ENCODE peak calls at places on chromosomes 7 and 10, in ten cellular contexts. One of them, this sample, is unnamed.

GRCh38 chr10:106402455-106402854 is 762.1 kb downstream of the SORCS1 start:
- DNase-seq in activated T-helper 1 cell treated with anti-CD3 and anti-CD28 coated beads, Interleukin-12 subunit alpha, Interleukin-12 subunit beta, Interleukin-2, Interleukin-4 antibody, amounts not matched to agents 30 ng/mL and 10 ng/mL and 1 ng/mL, durations not matched to agents 14 hours and 24 hours and 36 hours: no peak
- DNase-seq in Caki2: no peak
- DNase-seq in glutamatergic neuron: no peak
- DNase-seq in HFFc6: no peak
- DNase-seq in NCI-H187: no peak
- DNase-seq in AG04450: no peak
- DNase-seq in activated naive CD8-positive, alpha-beta T cell treated with anti-CD3 and anti-CD28 coated beads, Interleukin-2, amount 10 ng/mL, durations not matched to agents 7 days and 5 days: no peak
- DNase-seq in LoVo: no peak
- DNase-seq in GM19239: no peak
- DNase-seq in this sample: no peak

GRCh38 chr7:99224263-99224947 is 16.5 kb upstream of the KPNA7 start:
- DNase-seq in activated T-helper 1 cell treated with anti-CD3 and anti-CD28 coated beads, Interleukin-12 subunit alpha, Interleukin-12 subunit beta, Interleukin-2, Interleukin-4 antibody, amounts not matched to agents 30 ng/mL and 10 ng/mL and 1 ng/mL, durations not matched to agents 14 hours and 24 hours and 36 hours: no peak
- DNase-seq in Caki2: peak
- DNase-seq in glutamatergic neuron: no peak
- DNase-seq in HFFc6: no peak
- DNase-seq in NCI-H187: no peak
- DNase-seq in AG04450: no peak
- DNase-seq in activated naive CD8-positive, alpha-beta T cell treated with anti-CD3 and anti-CD28 coated beads, Interleukin-2, amount 10 ng/mL, durations not matched to agents 7 days and 5 days: no peak
- DNase-seq in LoVo: peak
- DNase-seq in GM19239: no peak
- DNase-seq in this sample: no peak

GRCh38 chr10:12235796-12236195 is 39.8 kb downstream of the CDC123 start:
- DNase-seq in activated T-helper 1 cell treated with anti-CD3 and anti-CD28 coated beads, Interleukin-12 subunit alpha, Interleukin-12 subunit beta, Interleukin-2, Interleukin-4 antibody, amounts not matched to agents 30 ng/mL and 10 ng/mL and 1 ng/mL, durations not matched to agents 14 hours and 24 hours and 36 hours: no peak
- DNase-seq in Caki2: no peak
- DNase-seq in glutamatergic neuron: no peak
- DNase-seq in HFFc6: no peak
- DNase-seq in NCI-H187: no peak
- DNase-seq in AG04450: peak
- DNase-seq in activated naive CD8-positive, alpha-beta T cell treated with anti-CD3 and anti-CD28 coated beads, Interleukin-2, amount 10 ng/mL, durations not matched to agents 7 days and 5 days: no peak
- DNase-seq in LoVo: no peak
- DNase-seq in GM19239: no peak
- DNase-seq in this sample: no peak

GRCh38 chr10:54282012-54282411 is 519.0 kb downstream of the PCDH15 start:
- DNase-seq in activated T-helper 1 cell treated with anti-CD3 and anti-CD28 coated beads, Interleukin-12 subunit alpha, Interleukin-12 subunit beta, Interleukin-2, Interleukin-4 antibody, amounts not matched to agents 30 ng/mL and 10 ng/mL and 1 ng/mL, durations not matched to agents 14 hours and 24 hours and 36 hours: no peak
- DNase-seq in Caki2: no peak
- DNase-seq in glutamatergic neuron: no peak
- DNase-seq in HFFc6: no peak
- DNase-seq in NCI-H187: no peak
- DNase-seq in AG04450: no peak
- DNase-seq in activated naive CD8-positive, alpha-beta T cell treated with anti-CD3 and anti-CD28 coated beads, Interleukin-2, amount 10 ng/mL, durations not matched to agents 7 days and 5 days: no peak
- DNase-seq in LoVo: no peak
- DNase-seq in GM19239: no peak
- DNase-seq in this sample: no peak

GRCh38 chr10:13848530-13849425 is 262.0 kb downstream of the PRPF18 start:
- DNase-seq in activated T-helper 1 cell treated with anti-CD3 and anti-CD28 coated beads, Interleukin-12 subunit alpha, Interleukin-12 subunit beta, Interleukin-2, Interleukin-4 antibody, amounts not matched to agents 30 ng/mL and 10 ng/mL and 1 ng/mL, durations not matched to agents 14 hours and 24 hours and 36 hours: no peak
- DNase-seq in Caki2: no peak
- DNase-seq in glutamatergic neuron: peak
- DNase-seq in HFFc6: no peak
- DNase-seq in NCI-H187: no peak
- DNase-seq in AG04450: no peak
- DNase-seq in activated naive CD8-positive, alpha-beta T cell treated with anti-CD3 and anti-CD28 coated beads, Interleukin-2, amount 10 ng/mL, durations not matched to agents 7 days and 5 days: no peak
- DNase-seq in LoVo: no peak
- DNase-seq in GM19239: no peak
- DNase-seq in this sample: no peak

GRCh38 chr7:114354306-114354705 is 60.3 kb upstream of the FOXP2 start:
- DNase-seq in activated T-helper 1 cell treated with anti-CD3 and anti-CD28 coated beads, Interleukin-12 subunit alpha, Interleukin-12 subunit beta, Interleukin-2, Interleukin-4 antibody, amounts not matched to agents 30 ng/mL and 10 ng/mL and 1 ng/mL, durations not matched to agents 14 hours and 24 hours and 36 hours: no peak
- DNase-seq in Caki2: no peak
- DNase-seq in glutamatergic neuron: no peak
- DNase-seq in HFFc6: no peak
- DNase-seq in NCI-H187: no peak
- DNase-seq in AG04450: no peak
- DNase-seq in activated naive CD8-positive, alpha-beta T cell treated with anti-CD3 and anti-CD28 coated beads, Interleukin-2, amount 10 ng/mL, durations not matched to agents 7 days and 5 days: no peak
- DNase-seq in LoVo: no peak
- DNase-seq in GM19239: no peak
- DNase-seq in this sample: no peak

GRCh38 chr7:47942132-47942531 is 6.1 kb downstream of the PKD1L1 start:
- DNase-seq in activated T-helper 1 cell treated with anti-CD3 and anti-CD28 coated beads, Interleukin-12 subunit alpha, Interleukin-12 subunit beta, Interleukin-2, Interleukin-4 antibody, amounts not matched to agents 30 ng/mL and 10 ng/mL and 1 ng/mL, durations not matched to agents 14 hours and 24 hours and 36 hours: no peak
- DNase-seq in Caki2: no peak
- DNase-seq in glutamatergic neuron: no peak
- DNase-seq in HFFc6: no peak
- DNase-seq in NCI-H187: no peak
- DNase-seq in AG04450: no peak
- DNase-seq in activated naive CD8-positive, alpha-beta T cell treated with anti-CD3 and anti-CD28 coated beads, Interleukin-2, amount 10 ng/mL, durations not matched to agents 7 days and 5 days: no peak
- DNase-seq in LoVo: no peak
- DNase-seq in GM19239: no peak
- DNase-seq in this sample: no peak

GRCh38 chr7:146115665-146116451 is 743 bp upstream of the CNTNAP2 start:
- DNase-seq in activated T-helper 1 cell treated with anti-CD3 and anti-CD28 coated beads, Interleukin-12 subunit alpha, Interleukin-12 subunit beta, Interleukin-2, Interleukin-4 antibody, amounts not matched to agents 30 ng/mL and 10 ng/mL and 1 ng/mL, durations not matched to agents 14 hours and 24 hours and 36 hours: no peak
- DNase-seq in Caki2: peak
- DNase-seq in glutamatergic neuron: peak
- DNase-seq in HFFc6: no peak
- DNase-seq in NCI-H187: peak
- DNase-seq in AG04450: no peak
- DNase-seq in activated naive CD8-positive, alpha-beta T cell treated with anti-CD3 and anti-CD28 coated beads, Interleukin-2, amount 10 ng/mL, durations not matched to agents 7 days and 5 days: peak
- DNase-seq in LoVo: no peak
- DNase-seq in GM19239: no peak
- DNase-seq in this sample: no peak

GRCh38 chr7:26346611-26347200 is 55.0 kb downstream of the SNX10 start:
- DNase-seq in activated T-helper 1 cell treated with anti-CD3 and anti-CD28 coated beads, Interleukin-12 subunit alpha, Interleukin-12 subunit beta, Interleukin-2, Interleukin-4 antibody, amounts not matched to agents 30 ng/mL and 10 ng/mL and 1 ng/mL, durations not matched to agents 14 hours and 24 hours and 36 hours: no peak
- DNase-seq in Caki2: peak
- DNase-seq in glutamatergic neuron: no peak
- DNase-seq in HFFc6: no peak
- DNase-seq in NCI-H187: no peak
- DNase-seq in AG04450: no peak
- DNase-seq in activated naive CD8-positive, alpha-beta T cell treated with anti-CD3 and anti-CD28 coated beads, Interleukin-2, amount 10 ng/mL, durations not matched to agents 7 days and 5 days: no peak
- DNase-seq in LoVo: no peak
- DNase-seq in GM19239: no peak
- DNase-seq in this sample: no peak

GRCh38 chr7:12518920-12519681 is 51.4 kb upstream of the SCIN start:
- DNase-seq in activated T-helper 1 cell treated with anti-CD3 and anti-CD28 coated beads, Interleukin-12 subunit alpha, Interleukin-12 subunit beta, Interleukin-2, Interleukin-4 antibody, amounts not matched to agents 30 ng/mL and 10 ng/mL and 1 ng/mL, durations not matched to agents 14 hours and 24 hours and 36 hours: no peak
- DNase-seq in Caki2: peak
- DNase-seq in glutamatergic neuron: peak
- DNase-seq in HFFc6: peak
- DNase-seq in NCI-H187: no peak
- DNase-seq in AG04450: no peak
- DNase-seq in activated naive CD8-positive, alpha-beta T cell treated with anti-CD3 and anti-CD28 coated beads, Interleukin-2, amount 10 ng/mL, durations not matched to agents 7 days and 5 days: no peak
- DNase-seq in LoVo: no peak
- DNase-seq in GM19239: peak
- DNase-seq in this sample: no peak

GRCh38 chr10:97454330-97455036 is 8.5 kb downstream of the ZDHHC16 start:
- DNase-seq in activated T-helper 1 cell treated with anti-CD3 and anti-CD28 coated beads, Interleukin-12 subunit alpha, Interleukin-12 subunit beta, Interleukin-2, Interleukin-4 antibody, amounts not matched to agents 30 ng/mL and 10 ng/mL and 1 ng/mL, durations not matched to agents 14 hours and 24 hours and 36 hours: no peak
- DNase-seq in Caki2: no peak
- DNase-seq in glutamatergic neuron: no peak
- DNase-seq in HFFc6: no peak
- DNase-seq in NCI-H187: no peak
- DNase-seq in AG04450: no peak
- DNase-seq in activated naive CD8-positive, alpha-beta T cell treated with anti-CD3 and anti-CD28 coated beads, Interleukin-2, amount 10 ng/mL, durations not matched to agents 7 days and 5 days: no peak
- DNase-seq in LoVo: no peak
- DNase-seq in GM19239: no peak
- DNase-seq in this sample: no peak

GRCh38 chr10:127906548-127907377 is at the start of gene PTPRE:
- DNase-seq in activated T-helper 1 cell treated with anti-CD3 and anti-CD28 coated beads, Interleukin-12 subunit alpha, Interleukin-12 subunit beta, Interleukin-2, Interleukin-4 antibody, amounts not matched to agents 30 ng/mL and 10 ng/mL and 1 ng/mL, durations not matched to agents 14 hours and 24 hours and 36 hours: peak
- DNase-seq in Caki2: peak
- DNase-seq in glutamatergic neuron: peak
- DNase-seq in HFFc6: no peak
- DNase-seq in NCI-H187: no peak
- DNase-seq in AG04450: no peak
- DNase-seq in activated naive CD8-positive, alpha-beta T cell treated with anti-CD3 and anti-CD28 coated beads, Interleukin-2, amount 10 ng/mL, durations not matched to agents 7 days and 5 days: peak
- DNase-seq in LoVo: peak
- DNase-seq in GM19239: peak
- DNase-seq in this sample: no peak

GRCh38 chr10:27822286-27822685 is 76.7 kb upstream of the MKX start:
- DNase-seq in activated T-helper 1 cell treated with anti-CD3 and anti-CD28 coated beads, Interleukin-12 subunit alpha, Interleukin-12 subunit beta, Interleukin-2, Interleukin-4 antibody, amounts not matched to agents 30 ng/mL and 10 ng/mL and 1 ng/mL, durations not matched to agents 14 hours and 24 hours and 36 hours: no peak
- DNase-seq in Caki2: no peak
- DNase-seq in glutamatergic neuron: no peak
- DNase-seq in HFFc6: peak
- DNase-seq in NCI-H187: no peak
- DNase-seq in AG04450: peak
- DNase-seq in activated naive CD8-positive, alpha-beta T cell treated with anti-CD3 and anti-CD28 coated beads, Interleukin-2, amount 10 ng/mL, durations not matched to agents 7 days and 5 days: no peak
- DNase-seq in LoVo: no peak
- DNase-seq in GM19239: no peak
- DNase-seq in this sample: peak

GRCh38 chr7:131957338-131958025 is 401.1 kb upstream of the PODXL start:
- DNase-seq in activated T-helper 1 cell treated with anti-CD3 and anti-CD28 coated beads, Interleukin-12 subunit alpha, Interleukin-12 subunit beta, Interleukin-2, Interleukin-4 antibody, amounts not matched to agents 30 ng/mL and 10 ng/mL and 1 ng/mL, durations not matched to agents 14 hours and 24 hours and 36 hours: no peak
- DNase-seq in Caki2: no peak
- DNase-seq in glutamatergic neuron: no peak
- DNase-seq in HFFc6: no peak
- DNase-seq in NCI-H187: no peak
- DNase-seq in AG04450: no peak
- DNase-seq in activated naive CD8-positive, alpha-beta T cell treated with anti-CD3 and anti-CD28 coated beads, Interleukin-2, amount 10 ng/mL, durations not matched to agents 7 days and 5 days: no peak
- DNase-seq in LoVo: no peak
- DNase-seq in GM19239: no peak
- DNase-seq in this sample: no peak

GRCh38 chr10:15990523-15991129 is 130.3 kb upstream of the MINDY3 start:
- DNase-seq in activated T-helper 1 cell treated with anti-CD3 and anti-CD28 coated beads, Interleukin-12 subunit alpha, Interleukin-12 subunit beta, Interleukin-2, Interleukin-4 antibody, amounts not matched to agents 30 ng/mL and 10 ng/mL and 1 ng/mL, durations not matched to agents 14 hours and 24 hours and 36 hours: no peak
- DNase-seq in Caki2: no peak
- DNase-seq in glutamatergic neuron: no peak
- DNase-seq in HFFc6: no peak
- DNase-seq in NCI-H187: no peak
- DNase-seq in AG04450: no peak
- DNase-seq in activated naive CD8-positive, alpha-beta T cell treated with anti-CD3 and anti-CD28 coated beads, Interleukin-2, amount 10 ng/mL, durations not matched to agents 7 days and 5 days: no peak
- DNase-seq in LoVo: no peak
- DNase-seq in GM19239: no peak
- DNase-seq in this sample: no peak

GRCh38 chr7:42071372-42072261 is 165.4 kb downstream of the GLI3 start:
- DNase-seq in activated T-helper 1 cell treated with anti-CD3 and anti-CD28 coated beads, Interleukin-12 subunit alpha, Interleukin-12 subunit beta, Interleukin-2, Interleukin-4 antibody, amounts not matched to agents 30 ng/mL and 10 ng/mL and 1 ng/mL, durations not matched to agents 14 hours and 24 hours and 36 hours: no peak
- DNase-seq in Caki2: no peak
- DNase-seq in glutamatergic neuron: no peak
- DNase-seq in HFFc6: no peak
- DNase-seq in NCI-H187: no peak
- DNase-seq in AG04450: no peak
- DNase-seq in activated naive CD8-positive, alpha-beta T cell treated with anti-CD3 and anti-CD28 coated beads, Interleukin-2, amount 10 ng/mL, durations not matched to agents 7 days and 5 days: no peak
- DNase-seq in LoVo: no peak
- DNase-seq in GM19239: no peak
- DNase-seq in this sample: no peak

GRCh38 chr7:91826377-91826776 is 54.1 kb downstream of the MTERF1 start:
- DNase-seq in activated T-helper 1 cell treated with anti-CD3 and anti-CD28 coated beads, Interleukin-12 subunit alpha, Interleukin-12 subunit beta, Interleukin-2, Interleukin-4 antibody, amounts not matched to agents 30 ng/mL and 10 ng/mL and 1 ng/mL, durations not matched to agents 14 hours and 24 hours and 36 hours: no peak
- DNase-seq in Caki2: no peak
- DNase-seq in glutamatergic neuron: no peak
- DNase-seq in HFFc6: peak
- DNase-seq in NCI-H187: no peak
- DNase-seq in AG04450: no peak
- DNase-seq in activated naive CD8-positive, alpha-beta T cell treated with anti-CD3 and anti-CD28 coated beads, Interleukin-2, amount 10 ng/mL, durations not matched to agents 7 days and 5 days: no peak
- DNase-seq in LoVo: peak
- DNase-seq in GM19239: no peak
- DNase-seq in this sample: no peak

GRCh38 chr10:125083576-125083920 is 76.8 kb downstream of the CTBP2 start:
- DNase-seq in activated T-helper 1 cell treated with anti-CD3 and anti-CD28 coated beads, Interleukin-12 subunit alpha, Interleukin-12 subunit beta, Interleukin-2, Interleukin-4 antibody, amounts not matched to agents 30 ng/mL and 10 ng/mL and 1 ng/mL, durations not matched to agents 14 hours and 24 hours and 36 hours: no peak
- DNase-seq in Caki2: peak
- DNase-seq in glutamatergic neuron: no peak
- DNase-seq in HFFc6: peak
- DNase-seq in NCI-H187: no peak
- DNase-seq in AG04450: peak
- DNase-seq in activated naive CD8-positive, alpha-beta T cell treated with anti-CD3 and anti-CD28 coated beads, Interleukin-2, amount 10 ng/mL, durations not matched to agents 7 days and 5 days: no peak
- DNase-seq in LoVo: no peak
- DNase-seq in GM19239: no peak
- DNase-seq in this sample: peak